ENCODE peak calls at places on chromosomes 11 and 22, in ten cellular contexts. I is mesendoderm; C is T-cell; J is sigmoid colon; W is left ventricle myocardium inferior; P is upper lobe of right lung; S is NCI-H1092 treated with DMSO at 0.1 percent for 48 hours; L is omental fat pad; V is stimulated activated CD4-positive, alpha-beta T cell treated with anti-CD3 and anti-CD28 coated beads, Interleukin-4, amount 100 ng/mL, for 1 hour; N is fibroblast of the aortic adventitia. X is an unnamed sample.

GRCh38 chr11:111421251-111421650 is 42.2 kb upstream of the POU2AF1 start:
- DNase-seq in N (no peak), I (no peak), J (no peak), S (no peak), C (no peak), W (no peak), V (no peak), L (no peak), P (no peak), X (no peak)

GRCh38 chr22:39090426-39091064 is 6.5 kb upstream of the APOBEC3H start:
- DNase-seq in J (no peak), S (no peak), V (peak; percentile 58), C (peak; percentile 86), W (no peak), L (no peak), I (no peak), N (no peak), P (no peak), X (no peak)

GRCh38 chr11:32858731-32859130 is 29.0 kb downstream of the PRRG4 start:
- DNase-seq in C (no peak), W (no peak), L (no peak), N (no peak), S (no peak), P (no peak), J (no peak), I (peak; percentile 7), V (no peak), X (no peak)

GRCh38 chr11:108007819-108008218 is 879 bp upstream of the CUL5 start:
- DNase-seq in V (no peak), W (no peak), N (no peak), P (no peak), J (no peak), C (no peak), I (no peak), L (no peak), S (no peak), X (no peak)

GRCh38 chr22:36493690-36494110 is 12.3 kb upstream of the TXN2 start:
- DNase-seq in W (peak; percentile 39), P (peak; percentile 71), I (no peak), V (no peak), S (no peak), J (no peak), L (no peak), C (no peak), N (no peak), X (no peak)

GRCh38 chr22:40237788-40238424 is 60.2 kb downstream of the TNRC6B start:
- DNase-seq in N (no peak), S (no peak), C (no peak), L (no peak), V (no peak), P (no peak), W (no peak), J (no peak), I (no peak), X (no peak)

GRCh38 chr11:34747261-34747660 is 126.4 kb downstream of the EHF start:
- DNase-seq in S (no peak), C (no peak), L (no peak), J (no peak), W (no peak), N (no peak), V (no peak), P (no peak), I (no peak), X (no peak)

GRCh38 chr11:16843307-16843706 is 104.9 kb downstream of the C11orf58 start:
- DNase-seq in P (no peak), J (no peak), W (no peak), L (no peak), N (no peak), V (no peak), S (peak; percentile 91), I (no peak), C (no peak), X (peak; percentile 70)

GRCh38 chr11:28139848-28140415 is 31.7 kb downstream of the METTL15 start:
- DNase-seq in J (no peak), V (no peak), W (no peak), N (no peak), C (no peak), L (no peak), S (no peak), I (no peak), P (no peak), X (no peak)

GRCh38 chr11:58003591-58003990 is 20.1 kb upstream of the OR9Q1 start:
- DNase-seq in I (no peak), W (no peak), N (no peak), J (no peak), V (no peak), P (no peak), L (no peak), S (no peak), C (no peak), X (no peak)

GRCh38 chr11:20276661-20277000 is 86.9 kb upstream of the HTATIP2 start:
- DNase-seq in W (no peak), S (no peak), V (no peak), C (no peak), J (no peak), P (no peak), N (no peak), L (no peak), I (peak; percentile 24), X (no peak)

X was measured in NCI-H526 treated with DMSO at 0.1 percent for 48 hours.